ENCODE peak calls at places on chromosomes 5 and 9, in ten cellular contexts. W is tibial artery, L is right lobe of liver, S is HCT116, V is psoas muscle, J is fibroblast of lung, A is breast epithelium, C is cardiac muscle cell, N is PC-9, X is upper lobe of right lung. F is an unnamed sample.
A peak's percentile ranks its signal among the peaks of the same experiment; 100 is the strongest.

GRCh38 chr5:156934450-156935211 is 28.4 kb downstream of the TIMD4 start:
- DNase-seq in S (peak; percentile 7), A (no peak), X (no peak), N (no peak), V (no peak), W (no peak), J (no peak), C (peak; percentile 34), L (no peak), F (no peak)

GRCh38 chr5:135642934-135643333 is 64.1 kb upstream of the CXCL14 start:
- DNase-seq in C (no peak), N (no peak), X (no peak), J (no peak), W (no peak), L (no peak), A (no peak), V (no peak), S (no peak), F (no peak)

GRCh38 chr5:172542651-172543131 is 88.4 kb upstream of the SH3PXD2B start:
- DNase-seq in C (no peak), V (no peak), J (no peak), W (no peak), X (peak; percentile 39), N (no peak), A (no peak), L (no peak), S (no peak), F (no peak)

GRCh38 chr5:19314840-19315239 is 673.2 kb downstream of the CDH18 start:
- DNase-seq in L (no peak), W (no peak), J (peak; percentile 57), V (no peak), A (no peak), X (no peak), C (no peak), N (peak; percentile 87), S (no peak), F (peak; percentile 28)

GRCh38 chr5:179153341-179153901 is 93.2 kb downstream of the ZNF354C start:
- DNase-seq in W (peak; percentile 12), L (no peak), J (no peak), S (no peak), A (no peak), C (no peak), N (no peak), V (no peak), X (peak; percentile 52), F (no peak)

GRCh38 chr9:75197521-75197920 is 109.2 kb downstream of the OSTF1 start:
- DNase-seq in A (no peak), C (no peak), J (peak; percentile 21), L (no peak), V (no peak), N (no peak), X (no peak), W (no peak), S (no peak), F (peak; percentile 60)

GRCh38 chr5:158869092-158869491 is 230.6 kb downstream of the EBF1 start:
- DNase-seq in N (no peak), S (no peak), X (no peak), C (no peak), A (no peak), J (no peak), L (no peak), V (no peak), W (no peak), F (no peak)

GRCh38 chr5:74316064-74316586 is 324.4 kb downstream of the ENC1 start:
- DNase-seq in W (peak; percentile 47), L (no peak), S (no peak), N (peak; percentile 94), C (no peak), A (peak; percentile 59), J (peak; percentile 99), X (no peak), V (peak; percentile 52), F (peak; percentile 98)

DNA sequence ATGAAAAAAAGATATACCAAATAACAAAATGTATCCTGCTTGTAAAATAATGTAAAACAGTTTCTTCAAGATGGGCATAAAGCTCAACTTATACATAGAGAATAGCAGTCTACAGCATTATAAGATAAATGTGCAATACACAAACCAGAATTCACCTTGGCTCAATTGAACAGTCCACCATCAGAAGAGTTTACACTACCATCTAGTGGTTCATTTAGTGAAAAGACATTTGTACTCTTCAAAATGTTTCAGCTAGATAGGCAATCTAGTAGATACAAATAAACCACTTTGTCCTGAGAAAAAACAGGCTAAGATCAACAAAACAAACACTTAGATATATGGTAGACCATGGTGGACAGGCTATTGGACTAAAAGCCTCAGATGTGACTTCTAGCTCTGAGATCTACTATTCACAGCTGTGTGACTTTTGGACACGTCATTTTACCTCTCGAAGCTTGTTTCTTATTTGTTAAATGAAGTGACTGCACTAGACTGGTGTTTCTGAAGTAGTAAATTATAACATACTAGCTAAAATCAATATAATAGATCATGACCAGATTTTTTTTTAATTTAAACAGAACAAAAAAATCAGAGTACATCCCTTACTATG is 22.1 kb upstream of the TPD52L3 start:
- DNase-seq in C (peak; percentile 39), N (no peak), X (no peak), S (peak; percentile 32), L (no peak), V (no peak), A (no peak), W (no peak), J (peak; percentile 29), F (peak; percentile 10)
- TF ChIP-seq CTCF in C (peak; percentile 57), N (peak; percentile 64), X (peak; percentile 59), S (peak; percentile 48), L (peak; percentile 64), V (peak; percentile 52), A (peak; percentile 58), W (peak; percentile 69), J (peak; percentile 45), F (peak; percentile 49)

DNA sequence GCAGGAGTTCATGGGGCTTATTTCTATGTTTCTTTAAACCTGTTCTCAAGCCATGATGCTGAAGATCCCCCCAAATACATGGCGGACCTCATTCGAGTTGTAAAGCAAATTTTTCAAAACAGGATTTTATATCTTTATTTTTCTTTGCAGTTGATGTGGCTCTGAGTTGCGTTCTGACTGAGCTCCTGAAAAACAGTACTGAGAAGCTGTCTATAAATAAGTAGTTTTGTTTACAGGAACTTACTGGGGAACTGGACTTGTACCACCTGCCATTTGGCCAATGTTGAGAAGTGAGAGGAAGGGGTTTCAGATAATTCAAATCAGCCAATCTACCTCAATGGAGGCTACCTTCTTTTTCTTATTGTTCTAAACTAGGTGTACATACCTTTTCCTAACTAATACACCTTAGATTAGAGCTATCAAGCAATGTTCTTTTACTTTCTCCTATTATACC is 418.6 kb upstream of the MEF2C start:
- DNase-seq in S (no peak), N (no peak), J (no peak), A (no peak), C (no peak), X (no peak), L (no peak), V (no peak), W (no peak), F (no peak)
- H3K4me3 ChIP-seq in S (no peak overlapping the region), N (no peak overlapping the region), J (no peak overlapping the region), A (no peak overlapping the region), C (no peak overlapping the region), X (no peak overlapping the region), L (no peak overlapping the region), V (no peak overlapping the region), W (no peak overlapping the region), F (no peak overlapping the region)

GRCh38 chr9:99185328-99185632 is 36.5 kb downstream of the ALG2 start:
- DNase-seq in N (no peak), J (no peak), L (no peak), V (no peak), X (no peak), A (no peak), C (no peak), S (no peak), W (no peak), F (no peak)

GRCh38 chr9:99184427-99185327 is 37.1 kb downstream of the ALG2 start:
- DNase-seq in L (peak; percentile 83), V (peak; percentile 92), W (peak; percentile 95), X (peak; percentile 84), J (peak; percentile 90), N (peak; percentile 75), S (peak; percentile 74), A (peak; percentile 86), C (peak; percentile 92), F (peak; percentile 77)

GRCh38 chr9:99185904-99186303 is 35.8 kb downstream of the ALG2 start:
- DNase-seq in V (no peak), X (no peak), C (no peak), J (no peak), N (no peak), W (no peak), L (no peak), S (no peak), A (no peak), F (no peak)

GRCh38 chr9:99183616-99184015 is 38.1 kb downstream of the ALG2 start:
- DNase-seq in N (no peak), W (no peak), C (no peak), S (no peak), L (no peak), A (no peak), J (no peak), V (no peak), X (no peak), F (no peak)

GRCh38 chr9:99184073-99184426 is 37.7 kb downstream of the ALG2 start:
- DNase-seq in W (peak; percentile 64), V (peak; percentile 76), X (no peak), N (no peak), A (no peak), J (no peak), S (no peak), C (no peak), L (peak; percentile 57), F (no peak)
- H3K36me3 ChIP-seq in W (no peaks in the 10 kb centered on the region), V (no peaks in the 10 kb centered on the region), X (no peaks in the 10 kb centered on the region), N (no peaks in the 10 kb centered on the region), A (no peaks in the 10 kb centered on the region), J (no peaks in the 10 kb centered on the region), S (no peaks in the 10 kb centered on the region), C (no peaks in the 10 kb centered on the region), L (no peaks in the 10 kb centered on the region), F (no peaks in the 10 kb centered on the region)

GRCh38 chr5:76717222-76718083 is 1.5 kb downstream of the F2R start:
- DNase-seq in S (no peak), W (no peak), C (peak; percentile 10), N (no peak), V (no peak), J (no peak), L (no peak), A (no peak), X (no peak), F (no peak)

GRCh38 chr5:76715484-76715733 is 517 bp upstream of the F2R start:
- DNase-seq in S (no peak), V (no peak), X (no peak), N (no peak), W (no peak), C (no peak), J (no peak), L (no peak), A (no peak), F (no peak)

GRCh38 chr5:76714771-76715483 is 999 bp upstream of the F2R start:
- DNase-seq in X (no peak), S (no peak), W (no peak), N (peak; percentile 14), L (no peak), V (no peak), C (peak; percentile 33), A (no peak), J (peak; percentile 24), F (no peak)

GRCh38 chr5:76716456-76717157 is 681 bp downstream of the F2R start:
- DNase-seq in A (no peak), S (no peak), X (no peak), C (peak; percentile 28), W (peak; percentile 39), L (no peak), N (no peak), V (no peak), J (peak; percentile 29), F (no peak)

DNA sequence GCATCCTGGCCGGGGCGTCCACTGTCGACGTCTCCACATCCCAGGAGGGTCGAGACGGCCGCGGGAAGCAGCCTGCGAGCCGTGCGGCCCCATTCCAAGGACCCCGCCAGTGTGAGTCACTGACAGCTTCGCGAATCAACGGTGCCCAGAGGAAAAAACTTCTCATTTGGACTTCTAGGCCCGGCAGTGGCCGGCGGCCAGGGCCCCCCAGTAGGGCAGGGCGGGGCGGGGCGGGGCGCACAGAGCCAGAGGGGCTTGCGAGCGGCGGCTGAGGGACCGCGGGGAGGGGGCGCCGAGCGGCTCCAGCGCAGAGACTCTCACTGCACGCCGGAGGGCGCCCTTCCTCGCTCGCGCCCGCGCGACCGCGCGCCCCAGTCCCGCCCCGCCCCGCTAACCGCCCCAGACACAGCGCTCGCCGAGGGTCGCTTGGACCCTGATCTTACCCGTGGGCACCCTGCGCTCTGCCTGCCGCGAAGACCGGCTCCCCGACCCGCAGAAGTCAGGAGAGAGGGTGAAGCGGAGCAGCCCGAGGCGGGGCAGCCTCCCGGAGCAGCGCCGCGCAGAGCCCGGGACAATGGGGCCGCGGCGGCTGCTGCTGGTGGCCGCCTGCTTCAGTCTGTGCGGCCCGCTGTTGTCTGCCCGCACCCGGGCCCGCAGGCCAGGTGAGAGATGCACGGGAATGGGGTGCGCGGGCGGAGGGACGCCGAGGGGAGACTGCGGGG is at the start of gene F2R:
- DNase-seq in S (no peak), J (peak; percentile 81), L (peak; percentile 63), X (peak; percentile 74), C (peak; percentile 80), V (peak; percentile 64), A (no peak), N (peak; percentile 30), W (peak; percentile 29), F (no peak)
- TF ChIP-seq CTCF in S (peak; percentile 49), J (peak; percentile 36), L (peak; percentile 50), X (peak; percentile 54), C (peak; percentile 40), V (peak; percentile 15), A (peak; percentile 31), N (peak; percentile 59), W (no peak), F (no peak)